ENCODE peak calls at places on chromosome 6, in eight cellular contexts. J is mucosa of gallbladder; C is activated naive CD4-positive, alpha-beta T cell; S is epithelial cell of esophagus; Z is fibroblast of mammary gland; T is glutamatergic neuron; U is NCI-H748 treated with DMSO at 0.1 percent for 48 hours; I is GM23248. L is an unnamed sample.

GRCh38 chr6:125598422-125598821 is 151.0 kb upstream of the HEY2 start:
- DNase-seq in T (peak), I (peak), C (no peak), U (no peak), J (no peak), S (peak), Z (peak), L (no peak)

GRCh38 chr6:31048090-31048489 is 37.8 kb downstream of the MUC22 start:
- DNase-seq in S (peak), T (no peak), C (no peak), J (no peak), U (no peak), I (no peak), Z (no peak), L (no peak)

GRCh38 chr6:65259080-65259479 is 447.9 kb downstream of the EYS start:
- DNase-seq in U (no peak), S (peak), Z (peak), J (no peak), I (peak), T (no peak), C (no peak), L (no peak)

GRCh38 chr6:41065550-41066026 is 6.6 kb downstream of the OARD1 start:
- DNase-seq in C (no peak), J (no peak), U (no peak), I (no peak), Z (no peak), T (no peak), S (no peak), L (no peak)

GRCh38 chr6:169529931-169530761 is 171.7 kb downstream of the WDR27 start:
- DNase-seq in C (no peak), Z (peak), T (no peak), I (peak), J (peak), U (no peak), S (no peak), L (no peak)

GRCh38 chr6:52503344-52503747 is 73.5 kb downstream of the TRAM2 start:
- DNase-seq in C (no peak), T (peak), Z (no peak), J (no peak), I (peak), S (peak), U (no peak), L (no peak)

GRCh38 chr6:105753184-105754097 is 332.7 kb upstream of the PRDM1 start:
- DNase-seq in Z (peak), I (no peak), T (no peak), S (peak), U (peak), J (peak), C (no peak), L (peak)

GRCh38 chr6:155174576-155175174 is 89.1 kb upstream of the CLDN20 start:
- DNase-seq in T (peak), S (peak), Z (peak), I (peak), C (no peak), U (peak), J (peak), L (peak)